ENCODE peak calls at places on chromosomes 12 and 14, in nine cellular contexts. G, O, P, D, X, Z, B, K and Q are unnamed samples. For H3K9me3, the result is how much of the 10 kb centered on the place peaks cover.

GRCh38 chr12:2489266-2489665 is 305.5 kb upstream of the FKBP4 start:
- DNase-seq in G (no peak), O (peak), P (no peak), D (no peak), X (no peak), Z (no peak), B (no peak), K (no peak), Q (no peak)

GRCh38 chr12:25052191-25053020 is 103.5 kb upstream of the BCAT1 start:
- DNase-seq in G (no peak), O (peak), P (peak), D (peak), X (no peak), Z (no peak), B (peak), K (peak), Q (no peak)

GRCh38 chr12:12628013-12628412 is 16.3 kb downstream of the CREBL2 start:
- DNase-seq in G (peak), O (no peak), P (no peak), D (no peak), X (no peak), Z (no peak), B (peak), K (no peak), Q (no peak)

GRCh38 chr12:53217930-53218307 is 10.9 kb upstream of the ITGB7 start:
- DNase-seq in G (no peak), O (no peak), P (no peak), D (no peak), X (no peak), Z (no peak), B (no peak), K (no peak), Q (no peak)

GRCh38 chr12:53174881-53175491 is 5.5 kb upstream of the ZNF740 start:
- DNase-seq in G (peak), O (peak), P (no peak), D (no peak), X (peak), Z (no peak), B (peak), K (no peak), Q (no peak)

GRCh38 chr12:13252616-13253015 is 56.1 kb downstream of the EMP1 start:
- DNase-seq in G (no peak), O (no peak), P (no peak), D (no peak), X (no peak), Z (no peak), B (no peak), K (no peak), Q (no peak)

GRCh38 chr12:62684586-62685295 is 218.1 kb downstream of the MON2 start:
- DNase-seq in G (no peak), O (no peak), P (no peak), D (peak), X (no peak), Z (no peak), B (peak), K (peak), Q (no peak)

GRCh38 chr14:87131879-87132278 is 861.1 kb downstream of the GALC start:
- DNase-seq in G (peak), O (no peak), P (no peak), D (no peak), X (no peak), Z (no peak), B (no peak), K (no peak), Q (no peak)

GRCh38 chr14:95313707-95314106 is 6.0 kb downstream of the CLMN start:
- DNase-seq in G (peak), O (no peak), P (no peak), D (peak), X (peak), Z (peak), B (peak), K (peak), Q (no peak)

GRCh38 chr14:102544034-102544744 is 34.6 kb upstream of the ANKRD9 start:
- DNase-seq in G (no peak), O (peak), P (no peak), D (no peak), X (no peak), Z (no peak), B (no peak), K (no peak), Q (no peak)

GRCh38 chr12:56996793-56997545 is 9.4 kb downstream of the ZBTB39 start:
- DNase-seq in G (no peak), O (peak), P (no peak), D (no peak), X (no peak), Z (no peak), B (no peak), K (no peak), Q (no peak)

DNA sequence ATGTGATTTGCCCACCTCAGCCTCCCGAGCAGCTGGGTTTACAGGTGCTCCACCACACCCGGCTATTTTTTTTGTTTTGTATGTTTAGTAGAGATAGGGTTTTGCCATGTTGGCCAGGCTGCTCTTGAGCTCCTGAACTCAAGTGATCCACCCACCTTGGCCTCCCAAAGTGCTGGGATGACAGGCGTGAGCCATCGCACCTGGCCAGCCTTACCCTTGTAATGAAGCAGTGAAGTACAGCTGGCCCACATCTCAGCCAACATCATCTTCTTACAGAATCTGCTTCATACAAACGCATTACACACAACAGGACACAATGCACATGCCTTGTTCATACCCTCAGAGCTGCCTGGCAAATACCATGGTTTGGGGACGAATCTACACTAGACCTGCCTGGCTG is 31.3 kb upstream of the CHFR start:
- DNase-seq in G (no peak), O (no peak), P (no peak), D (no peak), X (no peak), Z (no peak), B (no peak), K (no peak), Q (no peak)
- H3K9me3 ChIP-seq in G (under half), O (half or more), P (under half), D (half or more), X (under half), Z (half or more), B (under half), K (half or more), Q (half or more)

GRCh38 chr14:69247691-69248440 is 12.1 kb upstream of the GALNT16 start:
- DNase-seq in G (peak), O (no peak), P (no peak), D (peak), X (no peak), Z (no peak), B (peak), K (no peak), Q (peak)
- TF ChIP-seq CTCF in G (peak), O (peak), P (no peak), D (peak), X (peak), Z (no peak), B (peak), K (no peak), Q (peak)

GRCh38 chr14:60958146-60958545 is 22.7 kb downstream of the TRMT5 start:
- DNase-seq in G (no peak), O (no peak), P (no peak), D (no peak), X (no peak), Z (no peak), B (no peak), K (no peak), Q (no peak)

GRCh38 chr14:60956632-60957031 is 24.2 kb downstream of the TRMT5 start:
- DNase-seq in G (no peak), O (no peak), P (no peak), D (no peak), X (no peak), Z (no peak), B (no peak), K (no peak), Q (no peak)

GRCh38 chr14:60951781-60952435 is 29.0 kb downstream of the TRMT5 start:
- DNase-seq in G (peak), O (no peak), P (no peak), D (no peak), X (no peak), Z (no peak), B (no peak), K (no peak), Q (no peak)

GRCh38 chr14:60956202-60956601 is 24.7 kb downstream of the TRMT5 start:
- DNase-seq in G (no peak), O (no peak), P (no peak), D (no peak), X (no peak), Z (no peak), B (no peak), K (no peak), Q (no peak)
- H3K9me3 ChIP-seq in G (under half), O (under half), P (under half), D (under half), X (under half), Z (under half), B (under half), K (half or more), Q (under half)

DNA sequence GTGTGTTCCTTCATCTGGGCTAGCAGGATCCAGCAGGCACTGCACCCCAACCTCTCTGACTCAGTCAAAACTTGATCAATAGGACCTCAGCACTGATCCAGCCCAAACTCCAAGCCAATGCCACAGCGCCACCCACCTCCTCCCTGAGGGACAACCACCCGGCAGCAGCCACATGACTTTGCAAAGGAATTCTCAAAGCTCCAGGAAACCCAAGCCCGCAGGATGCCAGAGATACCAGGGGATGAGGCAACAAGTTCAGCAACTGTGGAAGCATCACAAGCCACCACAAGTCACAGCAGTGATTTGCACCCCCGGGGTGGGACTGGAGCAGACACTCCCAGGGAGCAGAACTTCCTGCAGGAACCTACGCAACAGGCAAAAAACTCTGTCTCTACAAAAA is 37.3 kb downstream of the ACTN1 start:
- DNase-seq in G (peak), O (peak), P (no peak), D (peak), X (peak), Z (no peak), B (peak), K (peak), Q (peak)
- TF ChIP-seq CTCF in G (peak), O (peak), P (no peak), D (peak), X (peak), Z (peak), B (peak), K (peak), Q (peak)

DNA sequence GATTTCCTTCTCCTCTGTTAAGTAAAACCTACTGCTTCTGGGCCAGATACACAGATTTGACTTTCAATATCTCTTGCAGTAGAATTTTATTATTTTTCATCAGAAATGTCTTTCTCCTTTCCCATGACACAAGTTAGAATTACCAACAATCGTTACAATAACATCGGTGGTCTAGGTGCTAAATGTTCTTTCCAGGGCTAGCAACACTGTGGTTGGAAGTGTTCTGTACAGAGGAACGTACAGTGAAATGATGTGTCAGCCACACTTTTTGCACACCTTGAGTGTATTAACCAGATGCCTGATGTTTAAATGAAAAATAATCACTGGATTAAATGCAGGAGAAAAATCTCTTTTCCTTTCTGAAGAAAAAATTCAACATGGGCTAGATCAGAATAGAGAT is 27.7 kb upstream of the KLRD1 start:
- DNase-seq in G (no peak), O (no peak), P (no peak), D (no peak), X (no peak), Z (no peak), B (no peak), K (no peak), Q (no peak)
- H3K9me3 ChIP-seq in G (under half), O (under half), P (under half), D (under half), X (under half), Z (under half), B (under half), K (under half), Q (under half)

GRCh38 chr14:66425402-66425801 is 60.8 kb upstream of the CCDC196 start:
- DNase-seq in G (no peak), O (no peak), P (no peak), D (no peak), X (peak), Z (no peak), B (no peak), K (peak), Q (no peak)
- TF ChIP-seq CTCF in G (no peak), O (no peak), P (no peak), D (no peak), X (no peak), Z (no peak), B (no peak), K (no peak), Q (no peak)